ENCODE peak calls at places on chromosomes 3 and 15, in four cellular contexts. Z is kidney, U is transverse colon, N is colonic mucosa. Q is an unnamed sample.
A peak's percentile ranks its signal among the peaks of the same experiment; 100 is the strongest.

GRCh38 chr3:21477896-21478295 is 273.1 kb downstream of the ZNF385D start:
- DNase-seq in U (no peak), Z (no peak), N (no peak), Q (no peak)

GRCh38 chr3:10550705-10551104 is 45.3 kb upstream of the ATP2B2 start:
- DNase-seq in N (no peak), U (no peak), Z (no peak), Q (no peak)

GRCh38 chr3:175338775-175339535 is 479.8 kb downstream of the NAALADL2 start:
- DNase-seq in Z (no peak), N (peak; percentile 39), U (peak; percentile 11), Q (peak; percentile 63)

GRCh38 chr15:97319316-97319715 is 641.2 kb upstream of the ARRDC4 start:
- DNase-seq in Z (no peak), N (no peak), U (no peak), Q (no peak)

GRCh38 chr15:92062505-92062904 is 209.0 kb downstream of the SLCO3A1 start:
- DNase-seq in N (no peak), Z (no peak), U (no peak), Q (no peak)

GRCh38 chr15:67747949-67748348 is 77.4 kb upstream of the SKOR1 start:
- DNase-seq in U (no peak), Z (no peak), N (no peak), Q (no peak)

GRCh38 chr3:101084404-101084803 is 91.2 kb upstream of the ABI3BP start:
- DNase-seq in U (no peak), Z (no peak), N (no peak), Q (no peak)

GRCh38 chr3:51777985-51778384 is 1.1 kb downstream of the IQCF6 start:
- DNase-seq in U (no peak), N (no peak), Z (peak; percentile 88), Q (no peak)

GRCh38 chr3:129211772-129212171 is 28.1 kb upstream of the CNBP start:
- DNase-seq in N (peak; percentile 93), Z (peak; percentile 94), U (peak; percentile 91), Q (peak; percentile 53)

GRCh38 chr15:101500865-101501551 is 11.5 kb upstream of the PCSK6 start:
- DNase-seq in U (no peak), N (no peak), Z (no peak), Q (no peak)

GRCh38 chr15:30885814-30886213 is 17.9 kb upstream of the FAN1 start:
- DNase-seq in Z (no peak), U (no peak), N (no peak), Q (no peak)

GRCh38 chr3:35528728-35529127 is 110.6 kb upstream of the ARPP21 start:
- DNase-seq in U (no peak), N (no peak), Z (no peak), Q (peak; percentile 12)

GRCh38 chr15:48318131-48318530 is 13.1 kb upstream of the DUT start:
- DNase-seq in N (no peak), U (no peak), Z (no peak), Q (no peak)

GRCh38 chr3:2923390-2923789 is 186.8 kb downstream of the IL5RA start:
- DNase-seq in N (no peak), U (no peak), Z (no peak), Q (no peak)

GRCh38 chr15:23648920-23649515 is 1.4 kb upstream of the MAGEL2 start:
- DNase-seq in U (peak; percentile 40), Z (no peak), N (peak; percentile 33), Q (no peak)

GRCh38 chr15:59814409-59814808 is 125.3 kb upstream of the BNIP2 start:
- DNase-seq in Z (no peak), N (no peak), U (no peak), Q (no peak)

GRCh38 chr15:58396181-58396580 is 35.6 kb upstream of the LIPC start:
- DNase-seq in U (no peak), N (no peak), Z (no peak), Q (peak; percentile 76)

GRCh38 chr3:186772281-186772885 is 11.0 kb upstream of the EIF4A2 start:
- DNase-seq in N (no peak), Z (no peak), U (no peak), Q (no peak)

GRCh38 chr15:57329582-57330367 is 46.5 kb upstream of the CGNL1 start:
- DNase-seq in U (no peak), N (no peak), Z (no peak), Q (no peak)

GRCh38 chr15:71752604-71753289 is 57.6 kb upstream of the NR2E3 start:
- DNase-seq in Z (no peak), N (peak; percentile 83), U (peak; percentile 84), Q (peak; percentile 98)

GRCh38 chr15:60708684-60709083 is 229.7 kb upstream of the ICE2 start:
- DNase-seq in U (no peak), Z (no peak), N (no peak), Q (peak; percentile 97)

GRCh38 chr3:71425491-71426071 is 157.9 kb downstream of the FOXP1 start:
- DNase-seq in Z (no peak), U (no peak), N (no peak), Q (peak; percentile 31)

GRCh38 chr3:131957980-131958379 is 76.8 kb downstream of the CPNE4 start:
- DNase-seq in U (no peak), Z (no peak), N (no peak), Q (no peak)

GRCh38 chr3:122577409-122578028 is at the start of gene PARP15:
- DNase-seq in Z (peak; percentile 72), U (peak; percentile 28), N (peak; percentile 30), Q (no peak)

GRCh38 chr3:197305854-197306253 is 7.4 kb upstream of the DLG1 start:
- DNase-seq in N (no peak), U (no peak), Z (no peak), Q (no peak)

GRCh38 chr3:87228316-87228715 is 1.2 kb downstream of the CHMP2B start:
- DNase-seq in N (no peak), U (no peak), Z (no peak), Q (no peak)

GRCh38 chr3:27813255-27813654 is 91.1 kb upstream of the EOMES start:
- DNase-seq in N (no peak), U (no peak), Z (no peak), Q (no peak)

GRCh38 chr15:25763206-25763880 is 99.8 kb downstream of the ATP10A start:
- DNase-seq in U (no peak), Z (no peak), N (no peak), Q (no peak)

GRCh38 chr15:101003076-101003475 is 83.9 kb downstream of the LRRK1 start:
- DNase-seq in Z (no peak), U (peak; percentile 3), N (no peak), Q (no peak)

DNA sequence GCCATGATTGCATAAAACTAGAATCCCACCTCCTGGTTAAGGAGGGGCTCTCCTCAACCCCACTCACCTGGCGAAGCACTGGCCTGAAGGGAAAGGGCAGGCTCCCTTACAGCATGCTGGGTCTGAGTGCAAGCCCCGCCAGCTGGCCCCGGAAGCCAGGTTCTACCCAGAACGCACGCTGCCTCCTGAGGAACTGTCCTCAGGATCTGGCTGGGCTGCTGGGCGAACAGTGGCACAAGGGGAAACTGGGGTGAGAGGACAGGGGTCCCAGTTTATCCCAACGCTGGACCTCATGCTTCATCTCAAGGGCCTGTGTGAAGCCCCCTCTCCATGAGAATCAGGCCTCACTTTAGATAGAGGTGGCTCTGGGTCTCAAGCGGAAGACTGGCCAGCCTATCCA is 47.5 kb downstream of the NUP210 start:
- DNase-seq in N (no peak), U (no peak), Z (no peak), Q (no peak)
- H3K36me3 ChIP-seq in N (no peaks in the 10 kb centered on the region), U (no peaks in the 10 kb centered on the region), Z (peaks cover 19% of the 10 kb centered on the region), Q (no peaks in the 10 kb centered on the region)

DNA sequence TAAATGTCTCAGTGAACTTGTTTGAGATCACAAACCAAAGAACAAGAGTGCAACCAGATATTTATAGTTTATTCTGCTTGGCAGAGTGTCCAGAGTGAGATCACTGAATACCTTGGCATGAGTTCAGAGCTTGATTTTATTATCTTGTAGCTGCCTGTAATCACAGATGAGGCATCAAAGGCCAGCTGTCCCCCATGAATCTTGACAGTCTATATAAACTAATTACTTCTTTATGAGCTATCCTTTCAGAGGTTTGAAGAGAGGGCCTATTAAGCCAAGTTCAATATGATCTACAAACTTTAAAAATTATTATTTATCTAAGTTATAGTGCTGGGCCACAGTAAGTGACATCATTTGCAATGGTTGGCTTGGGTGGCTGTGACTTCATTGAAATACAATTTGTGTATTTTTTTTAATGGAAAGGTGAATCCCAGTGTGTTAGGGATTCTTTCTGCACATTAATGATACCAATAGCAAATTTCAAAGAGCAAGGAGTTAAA is 251.5 kb downstream of the CLSTN2 start:
- DNase-seq in U (no peak), Z (no peak), N (peak; percentile 22), Q (peak; percentile 79)
- H3K36me3 ChIP-seq in U (no peaks in the 10 kb centered on the region), Z (no peaks in the 10 kb centered on the region), N (no peaks in the 10 kb centered on the region), Q (no peaks in the 10 kb centered on the region)

DNA sequence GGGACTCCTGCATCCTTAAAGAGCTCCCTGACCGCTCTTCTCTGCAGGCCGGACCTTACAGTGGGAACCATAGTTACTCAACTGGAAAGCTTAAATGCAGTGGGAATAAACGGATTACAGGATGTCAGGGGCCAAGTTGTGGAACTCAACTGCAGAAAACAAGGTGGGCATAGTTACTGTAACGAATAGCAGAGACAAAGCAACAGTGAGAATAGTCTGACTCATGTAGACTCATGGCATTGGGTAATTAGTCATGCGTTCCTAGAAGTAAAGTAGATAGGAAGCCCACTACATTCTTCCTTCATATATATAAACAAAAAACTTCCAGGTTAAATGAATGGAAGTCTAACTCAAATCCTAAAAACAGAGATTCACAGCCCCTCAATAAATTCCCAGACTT is 95.5 kb upstream of the CHRNA7 start:
- DNase-seq in Z (no peak), N (no peak), U (no peak), Q (no peak)
- H3K36me3 ChIP-seq in Z (no peaks in the 10 kb centered on the region), N (no peaks in the 10 kb centered on the region), U (no peaks in the 10 kb centered on the region), Q (no peaks in the 10 kb centered on the region)

DNA sequence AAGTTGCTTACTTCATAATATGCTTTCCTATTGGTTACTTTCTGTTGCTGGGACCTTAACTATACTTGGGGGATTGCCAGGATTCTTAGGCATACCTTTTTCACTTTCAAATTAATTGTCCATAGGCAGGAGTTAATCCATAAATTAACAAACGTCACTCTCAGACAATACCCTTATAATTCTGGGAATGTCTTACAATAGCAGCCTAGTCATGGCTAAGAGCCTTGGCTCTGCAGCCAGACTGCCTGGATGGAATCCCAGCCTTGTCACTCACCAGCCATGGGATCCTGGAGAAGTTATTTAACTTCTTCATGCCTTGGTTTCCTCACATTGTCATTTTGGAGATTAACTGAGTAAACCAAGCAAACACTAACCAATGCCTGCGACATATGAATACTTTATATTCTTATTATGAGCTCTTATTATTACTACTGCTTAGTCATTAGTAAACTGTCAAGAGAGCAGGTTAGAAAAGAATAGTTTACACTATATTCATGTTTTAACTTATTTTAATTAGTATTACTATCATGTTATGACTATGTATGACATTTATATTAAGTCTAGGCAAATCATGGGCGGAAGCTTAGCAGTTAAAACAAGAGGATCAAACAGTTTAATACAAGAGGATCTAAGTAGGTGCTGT is 29.0 kb downstream of the GYG1 start:
- DNase-seq in U (no peak), N (no peak), Z (no peak), Q (no peak)
- H3K36me3 ChIP-seq in U (no peaks in the 10 kb centered on the region), N (peaks cover 5% of the 10 kb centered on the region), Z (peaks cover 18% of the 10 kb centered on the region), Q (peaks cover 8% of the 10 kb centered on the region)

DNA sequence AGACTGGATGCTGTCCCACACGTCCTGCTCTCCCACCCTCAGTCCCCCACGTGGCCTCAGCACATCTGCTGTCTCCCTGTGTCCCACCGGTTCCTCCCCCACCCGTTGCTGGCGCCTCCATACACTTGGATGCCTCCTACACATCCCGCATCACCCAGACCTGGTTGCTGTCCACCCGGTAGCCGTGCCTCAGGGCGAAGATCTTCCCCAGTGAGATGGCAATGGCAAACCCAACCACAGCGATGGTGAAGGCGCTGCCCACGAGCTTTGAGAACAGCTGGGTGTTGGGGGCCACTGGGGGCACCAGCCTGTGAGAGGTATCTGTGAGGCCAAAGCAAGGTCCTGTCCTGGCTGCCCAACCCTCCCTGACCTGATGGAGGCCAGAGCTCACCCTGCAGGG is 4.4 kb downstream of the SLC26A6 start:
- DNase-seq in N (no peak), U (no peak), Z (no peak), Q (no peak)
- H3K36me3 ChIP-seq in N (peaks cover 12% of the 10 kb centered on the region), U (peaks cover 5% of the 10 kb centered on the region), Z (peaks cover 50% of the 10 kb centered on the region), Q (peaks cover 37% of the 10 kb centered on the region)

GRCh38 chr3:58135712-58136543 is 74.8 kb downstream of the DNASE1L3 start:
- DNase-seq in Z (no peak), U (no peak), N (no peak), Q (no peak)
- H3K36me3 ChIP-seq in Z (peaks cover 65% of the 10 kb centered on the region), U (peaks cover 3% of the 10 kb centered on the region), N (peaks cover 12% of the 10 kb centered on the region), Q (peaks cover 91% of the 10 kb centered on the region)

Q was measured in brain microvascular endothelial cell.